ENCODE peak calls at places on chromosome 18, in ten cellular contexts. G, W, R, Q, M, C, D, I, A and O are unnamed samples. For H3K4me1 and H3K9me3, the result is how much of the 10 kb centered on the place peaks cover.

GRCh38 chr18:60146220-60146960 is 226.2 kb downstream of the MC4R start:
- DNase-seq in G (no peak), W (no peak), R (no peak), Q (no peak), M (no peak), C (no peak), D (no peak), I (no peak), A (no peak), O (no peak)

GRCh38 chr18:79685281-79685680 is 5.7 kb downstream of the CTDP1 start:
- DNase-seq in G (no peak), W (no peak), R (no peak), Q (no peak), M (no peak), C (no peak), D (no peak), I (peak), A (no peak), O (no peak)

GRCh38 chr18:3426074-3426473 is 23.9 kb upstream of the TGIF1 start:
- DNase-seq in G (no peak), W (no peak), R (no peak), Q (no peak), M (no peak), C (no peak), D (no peak), I (no peak), A (no peak), O (no peak)

GRCh38 chr18:37564796-37565137 is 831 bp downstream of the CELF4 start:
- DNase-seq in G (peak), W (peak), R (peak), Q (peak), M (no peak), C (no peak), D (peak), I (no peak), A (no peak), O (peak)

GRCh38 chr18:37533647-37534565 is 31.7 kb downstream of the CELF4 start:
- DNase-seq in G (no peak), W (no peak), R (no peak), Q (no peak), M (no peak), C (no peak), D (no peak), I (no peak), A (no peak), O (no peak)

GRCh38 chr18:59547691-59548182 is 149.5 kb downstream of the CCBE1 start:
- DNase-seq in G (no peak), W (no peak), R (no peak), Q (peak), M (no peak), C (no peak), D (no peak), I (no peak), A (no peak), O (no peak)

GRCh38 chr18:13290856-13291271 is 72.3 kb downstream of the LDLRAD4 start:
- DNase-seq in G (no peak), W (no peak), R (no peak), Q (no peak), M (peak), C (no peak), D (no peak), I (no peak), A (no peak), O (no peak)

GRCh38 chr18:2963048-2963447 is 49.9 kb downstream of the LPIN2 start:
- DNase-seq in G (no peak), W (no peak), R (no peak), Q (no peak), M (peak), C (no peak), D (no peak), I (peak), A (no peak), O (no peak)

GRCh38 chr18:6205706-6206105 is 209.0 kb downstream of the L3MBTL4 start:
- DNase-seq in G (no peak), W (no peak), R (no peak), Q (no peak), M (no peak), C (no peak), D (no peak), I (no peak), A (no peak), O (no peak)

GRCh38 chr18:22391571-22392359 is 25.9 kb downstream of the CTAGE1 start:
- DNase-seq in G (no peak), W (no peak), R (peak), Q (peak), M (peak), C (peak), D (no peak), I (peak), A (no peak), O (peak)

GRCh38 chr18:59996370-59996966 is 96.7 kb downstream of the PMAIP1 start:
- DNase-seq in G (no peak), W (no peak), R (peak), Q (peak), M (no peak), C (no peak), D (no peak), I (no peak), A (no peak), O (no peak)

GRCh38 chr18:48100712-48101165 is 170.3 kb upstream of the SMAD2 start:
- DNase-seq in G (peak), W (no peak), R (no peak), Q (no peak), M (no peak), C (no peak), D (no peak), I (no peak), A (no peak), O (peak)

GRCh38 chr18:36511791-36512352 is 214.4 kb downstream of the FHOD3 start:
- DNase-seq in G (no peak), W (no peak), R (peak), Q (no peak), M (no peak), C (no peak), D (no peak), I (no peak), A (no peak), O (no peak)

GRCh38 chr18:59904051-59904601 is 4.3 kb downstream of the PMAIP1 start:
- DNase-seq in G (no peak), W (no peak), R (no peak), Q (no peak), M (no peak), C (no peak), D (no peak), I (no peak), A (no peak), O (no peak)

GRCh38 chr18:67463829-67464228 is 52.7 kb downstream of the DSEL start:
- DNase-seq in G (no peak), W (no peak), R (no peak), Q (peak), M (no peak), C (no peak), D (no peak), I (no peak), A (no peak), O (no peak)

GRCh38 chr18:22103664-22104031 is 65.7 kb upstream of the GATA6 start:
- DNase-seq in G (no peak), W (no peak), R (no peak), Q (no peak), M (no peak), C (no peak), D (peak), I (no peak), A (no peak), O (no peak)

GRCh38 chr18:40935423-40935822 is 1019.6 kb upstream of the PIK3C3 start:
- DNase-seq in G (no peak), W (no peak), R (peak), Q (peak), M (no peak), C (no peak), D (no peak), I (no peak), A (no peak), O (no peak)

GRCh38 chr18:55500316-55501086 is 87.5 kb downstream of the TCF4 start:
- DNase-seq in G (no peak), W (no peak), R (no peak), Q (peak), M (no peak), C (no peak), D (no peak), I (no peak), A (no peak), O (no peak)
- H3K4me1 ChIP-seq in G (under half), W (under half), R (under half), Q (under half), M (under half), C (under half), D (under half), I (under half), A (under half), O (under half)

GRCh38 chr18:53664575-53664974 is 559.9 kb downstream of the MBD2 start:
- DNase-seq in G (no peak), W (no peak), R (no peak), Q (no peak), M (no peak), C (no peak), D (no peak), I (no peak), A (no peak), O (no peak)
- H3K9me3 ChIP-seq in G (under half), W (under half), R (under half), Q (under half), M (under half), C (under half), D (under half), I (under half), A (under half), O (under half)

DNA sequence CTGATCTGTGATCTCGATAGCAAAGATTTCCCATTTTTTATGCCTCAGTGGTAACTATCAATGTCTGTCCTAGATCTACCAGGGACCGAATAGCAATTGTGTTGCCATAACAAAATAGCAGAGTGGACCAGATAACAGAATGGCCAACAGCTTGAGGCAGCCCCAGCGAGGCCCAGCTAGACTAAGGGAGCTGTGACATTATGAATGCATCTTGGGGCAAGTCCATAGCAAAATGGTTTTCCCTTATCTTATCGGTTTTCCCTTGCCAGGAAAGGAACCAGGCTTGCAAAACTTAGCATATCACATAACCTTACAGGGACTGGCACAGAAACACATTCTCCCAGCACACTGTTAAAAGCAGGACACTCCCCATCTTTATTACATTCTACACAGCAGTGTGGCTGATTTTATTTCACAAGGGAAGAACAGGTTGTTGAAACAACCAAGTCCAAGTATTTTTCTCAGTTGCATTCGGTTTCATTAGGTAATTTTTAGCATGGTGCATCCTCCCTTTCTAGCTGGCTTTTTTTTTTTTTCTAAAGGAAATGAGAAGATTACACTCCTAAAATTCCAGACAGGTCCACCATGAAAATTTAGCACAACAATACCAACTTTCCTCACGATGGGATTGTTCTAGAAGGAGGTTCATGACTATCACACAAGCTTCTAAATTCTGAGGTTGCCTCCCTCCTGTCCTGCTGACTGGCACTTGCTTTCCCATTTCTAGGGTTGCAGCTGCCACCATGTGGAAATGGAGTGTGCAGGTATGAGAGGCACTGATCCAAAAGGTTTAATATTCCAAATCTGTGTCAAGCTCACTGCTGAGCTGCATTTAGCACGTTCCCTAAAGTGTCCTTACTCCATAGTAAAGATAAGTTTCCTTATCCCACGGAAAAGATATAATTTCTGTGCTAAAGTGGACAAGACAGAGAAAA is 97.0 kb upstream of the SLC35G4 start:
- DNase-seq in G (no peak), W (no peak), R (no peak), Q (peak), M (no peak), C (no peak), D (no peak), I (no peak), A (no peak), O (no peak)
- H3K4me1 ChIP-seq in G (under half), W (under half), R (under half), Q (under half), M (under half), C (under half), D (under half), I (under half), A (under half), O (under half)

DNA sequence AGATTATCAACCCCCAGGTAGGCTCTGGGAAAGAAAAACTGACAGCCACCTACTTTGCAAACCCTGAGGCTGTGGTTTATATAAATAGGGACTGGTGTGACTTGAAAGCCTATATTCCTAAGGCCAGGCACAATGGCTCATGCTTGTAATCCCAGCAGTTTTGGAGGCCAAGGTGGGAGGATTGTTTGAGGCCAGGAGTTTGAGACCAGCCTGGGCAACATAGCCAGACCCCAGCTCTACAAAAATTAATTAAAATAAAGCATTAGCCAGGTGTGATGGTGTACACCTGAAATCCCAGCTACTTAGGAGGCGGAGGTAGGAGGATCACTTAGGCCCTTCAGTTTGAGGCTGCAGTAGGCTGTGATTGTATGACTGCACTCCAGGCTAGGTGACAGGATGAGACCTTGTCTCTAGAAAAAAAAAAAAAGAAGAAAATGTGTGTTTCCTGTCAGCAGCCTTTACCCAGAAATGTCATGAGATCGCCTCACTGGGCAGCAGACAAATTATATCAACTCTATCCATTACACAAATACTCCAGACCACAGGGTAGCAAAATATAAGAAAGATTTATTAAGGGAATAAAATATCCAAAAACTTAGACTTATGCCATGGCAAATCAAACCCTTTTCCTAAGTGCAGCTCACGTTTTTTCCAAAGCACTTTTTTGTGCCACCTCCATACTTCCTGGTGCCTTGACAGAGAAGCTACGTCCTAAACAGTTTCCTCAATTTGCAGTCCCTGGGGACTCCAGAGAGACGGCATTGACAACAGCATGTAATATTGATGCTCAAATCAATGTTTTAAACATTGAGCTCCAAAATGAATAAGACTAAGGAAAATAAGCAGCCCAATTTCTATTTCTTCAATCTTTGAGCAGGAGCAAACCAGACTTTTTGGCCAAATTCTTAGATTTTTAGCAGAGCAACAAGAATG is 190.8 kb upstream of the NDUFV2 start:
- DNase-seq in G (no peak), W (no peak), R (no peak), Q (no peak), M (no peak), C (no peak), D (no peak), I (no peak), A (no peak), O (no peak)
- H3K9me3 ChIP-seq in G (under half), W (under half), R (under half), Q (under half), M (under half), C (under half), D (under half), I (under half), A (under half), O (under half)

DNA sequence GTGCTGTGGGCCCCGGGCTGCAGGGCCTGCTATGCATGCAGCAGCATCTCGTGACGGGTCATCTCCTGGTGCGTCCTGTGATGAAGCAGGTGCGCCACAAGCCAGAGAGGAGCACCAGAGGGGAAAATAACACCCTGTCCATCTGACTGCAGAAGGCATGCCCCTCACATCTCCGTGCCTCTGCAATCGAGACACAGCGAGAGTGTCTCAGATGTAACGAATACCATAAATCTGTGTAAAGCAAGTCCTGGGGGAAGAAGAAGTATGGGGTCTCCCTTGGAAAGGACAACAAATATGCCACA is 137.5 kb downstream of the PTGR3 start:
- DNase-seq in G (no peak), W (no peak), R (no peak), Q (no peak), M (no peak), C (no peak), D (no peak), I (no peak), A (no peak), O (peak)
- H3K4me1 ChIP-seq in G (under half), W (under half), R (under half), Q (under half), M (under half), C (under half), D (under half), I (under half), A (under half), O (under half)

GRCh38 chr18:49444599-49444998 is 15.8 kb downstream of the DYM start:
- DNase-seq in G (no peak), W (no peak), R (no peak), Q (no peak), M (no peak), C (no peak), D (no peak), I (no peak), A (no peak), O (no peak)

GRCh38 chr18:49446481-49446880 is 14.0 kb downstream of the DYM start:
- DNase-seq in G (no peak), W (no peak), R (no peak), Q (no peak), M (no peak), C (no peak), D (no peak), I (no peak), A (no peak), O (no peak)

GRCh38 chr18:49443837-49444236 is 16.6 kb downstream of the DYM start:
- DNase-seq in G (no peak), W (no peak), R (no peak), Q (no peak), M (no peak), C (no peak), D (no peak), I (no peak), A (no peak), O (no peak)

DNA sequence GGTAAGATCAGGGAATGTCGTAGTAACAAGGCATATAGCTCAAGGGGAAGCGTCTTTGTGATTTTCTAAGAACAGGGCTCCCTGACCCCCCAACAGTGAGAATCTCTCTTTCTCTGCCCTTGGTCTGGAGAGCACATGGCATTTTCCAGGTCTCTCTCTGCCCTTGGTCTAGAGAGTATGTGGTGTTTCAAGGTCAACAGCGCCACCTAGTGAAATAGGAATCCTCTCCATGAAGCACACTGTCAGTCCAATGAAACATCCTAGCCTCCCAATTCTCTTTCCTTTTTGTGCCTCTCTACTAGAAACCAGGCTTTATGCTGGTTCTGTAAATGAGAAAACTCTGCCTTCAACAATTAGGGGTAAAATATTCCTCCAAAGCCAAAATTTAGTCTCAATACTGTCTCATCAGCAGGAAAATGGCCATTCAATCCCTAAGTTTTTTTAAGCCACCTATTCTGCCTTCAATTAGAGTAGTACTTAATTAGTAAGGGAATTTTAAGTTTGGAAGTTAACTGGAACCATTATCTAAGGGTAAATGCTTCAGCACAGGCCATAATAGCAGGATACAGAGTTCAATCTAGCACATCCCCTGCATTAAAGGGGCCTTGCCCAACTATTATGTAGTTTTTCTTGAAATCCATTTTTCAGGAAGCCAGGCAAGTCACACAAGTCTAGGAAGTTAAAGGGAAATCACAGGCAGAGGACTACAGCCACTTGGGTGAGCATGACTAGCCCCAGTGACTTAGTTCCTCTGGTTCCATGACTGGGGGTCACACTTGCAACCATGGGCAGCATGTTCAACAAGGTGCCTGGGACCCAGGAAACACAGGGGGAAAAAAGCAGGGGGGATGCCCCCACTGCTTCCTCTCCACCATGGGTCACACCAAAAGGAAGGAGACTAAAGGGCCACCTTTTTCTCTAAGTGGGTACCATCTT is 12.4 kb downstream of the DYM start:
- DNase-seq in G (no peak), W (no peak), R (peak), Q (peak), M (no peak), C (peak), D (no peak), I (peak), A (no peak), O (no peak)
- H3K9me3 ChIP-seq in G (under half), W (under half), R (under half), Q (under half), M (under half), C (under half), D (under half), I (under half), A (under half), O (under half)

GRCh38 chr18:23870963-23871362 is 143.6 kb upstream of the TTC39C start:
- DNase-seq in G (no peak), W (no peak), R (peak), Q (no peak), M (no peak), C (no peak), D (no peak), I (no peak), A (no peak), O (no peak)
- H3K4me1 ChIP-seq in G (under half), W (under half), R (under half), Q (under half), M (under half), C (under half), D (under half), I (half or more), A (under half), O (under half)

DNA sequence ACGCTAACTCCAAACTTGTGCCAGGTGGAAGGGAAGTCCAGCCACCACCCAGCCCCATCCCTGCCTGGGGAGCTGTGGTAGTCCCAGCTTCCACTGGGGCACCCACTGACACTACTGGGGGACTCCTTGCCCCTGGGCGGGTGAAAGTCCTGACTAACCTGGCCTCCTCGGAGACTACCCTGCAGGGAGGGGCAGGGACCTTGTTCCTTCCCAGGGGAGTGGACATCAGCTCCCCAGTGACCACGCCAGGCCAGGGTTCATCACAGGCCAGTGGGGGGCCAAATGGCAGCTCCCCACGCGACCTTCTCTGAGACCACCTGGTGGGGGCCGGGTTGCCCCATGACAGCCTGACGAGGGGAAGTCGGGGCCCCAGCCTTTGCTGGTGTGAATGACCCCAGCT is 420.0 kb upstream of the SALL3 start:
- DNase-seq in G (no peak), W (no peak), R (no peak), Q (no peak), M (no peak), C (no peak), D (no peak), I (no peak), A (no peak), O (no peak)
- H3K9me3 ChIP-seq in G (under half), W (under half), R (under half), Q (under half), M (under half), C (under half), D (under half), I (under half), A (under half), O (under half)